ENCODE peak calls at places on chromosomes 13 and 19, in nine cellular contexts. R is colonic mucosa, B is cardiac muscle cell, G is lower lobe of right lung, Z is K562, N is body of pancreas, Y is left ventricle myocardium inferior, P is esophagus squamous epithelium, J is heart right ventricle. D is an unnamed sample.

GRCh38 chr13:75365724-75366173 is 116.2 kb downstream of the TBC1D4 start:
- DNase-seq in R (no peak), B (peak; percentile 36), G (no peak), Z (no peak), N (no peak), Y (no peak), P (no peak), J (no peak), D (no peak)

GRCh38 chr13:98246538-98247172 is 69.6 kb upstream of the RNF113B start:
- DNase-seq in R (no peak), B (no peak), G (no peak), Z (no peak), N (no peak), Y (no peak), P (no peak), J (no peak), D (no peak)

GRCh38 chr13:74270018-74270417 is 135.8 kb upstream of the KLF12 start:
- DNase-seq in R (no peak), B (no peak), G (no peak), Z (no peak), N (no peak), Y (no peak), P (no peak), J (no peak), D (no peak)

GRCh38 chr13:21668665-21669599 is 1.9 kb upstream of the FGF9 start:
- DNase-seq in R (peak; percentile 51), B (peak; percentile 38), G (no peak), Z (no peak), N (peak; percentile 15), Y (no peak), P (no peak), J (no peak), D (no peak)

GRCh38 chr13:50132937-50133276 is 117.7 kb downstream of the KCNRG start:
- DNase-seq in R (no peak), B (no peak), G (no peak), Z (no peak), N (no peak), Y (no peak), P (no peak), J (no peak), D (no peak)

GRCh38 chr13:50235604-50236003 is 220.4 kb downstream of the KCNRG start:
- DNase-seq in R (no peak), B (no peak), G (no peak), Z (no peak), N (no peak), Y (no peak), P (no peak), J (no peak), D (no peak)

GRCh38 chr19:49441210-49441959 is at the start of gene SLC17A7:
- DNase-seq in R (peak; percentile 41), B (no peak), G (no peak), Z (peak; percentile 87), N (peak; percentile 50), Y (peak; percentile 63), P (no peak), J (peak; percentile 50), D (peak; percentile 82)

GRCh38 chr19:50909240-50910070 is 1.7 kb downstream of the KLK4 start:
- DNase-seq in R (peak; percentile 90), B (peak; percentile 50), G (peak; percentile 59), Z (peak; percentile 98), N (peak; percentile 69), Y (no peak), P (no peak), J (no peak), D (peak; percentile 11)

GRCh38 chr13:71513414-71514063 is 353.5 kb downstream of the DACH1 start:
- DNase-seq in R (no peak), B (no peak), G (no peak), Z (no peak), N (no peak), Y (no peak), P (no peak), J (no peak), D (peak; percentile 78)

GRCh38 chr19:35346193-35347052 is 1.3 kb upstream of the FFAR1 start:
- DNase-seq in R (peak; percentile 42), B (no peak), G (peak; percentile 55), Z (peak; percentile 12), N (no peak), Y (no peak), P (no peak), J (no peak), D (no peak)

GRCh38 chr19:41478875-41479756 is 36.2 kb downstream of the ERICH4 start:
- DNase-seq in R (no peak), B (peak; percentile 64), G (no peak), Z (no peak), N (no peak), Y (no peak), P (no peak), J (no peak), D (no peak)

GRCh38 chr19:48672994-48673393 is at the start of gene NTN5:
- DNase-seq in R (no peak), B (no peak), G (no peak), Z (no peak), N (no peak), Y (no peak), P (no peak), J (no peak), D (no peak)

GRCh38 chr13:29511439-29511814 is 84.1 kb downstream of the SLC7A1 start:
- DNase-seq in R (no peak), B (no peak), G (no peak), Z (no peak), N (no peak), Y (no peak), P (no peak), J (no peak), D (no peak)

GRCh38 chr19:41554902-41555301 is 21.1 kb upstream of the CEACAM21 start:
- DNase-seq in R (no peak), B (no peak), G (no peak), Z (no peak), N (no peak), Y (no peak), P (no peak), J (no peak), D (no peak)

GRCh38 chr19:29622191-29623070 is 16.3 kb downstream of the POP4 start:
- DNase-seq in R (no peak), B (no peak), G (no peak), Z (no peak), N (no peak), Y (no peak), P (no peak), J (no peak), D (no peak)

GRCh38 chr19:8320564-8321066 is 560 bp downstream of the NDUFA7 start:
- DNase-seq in R (no peak), B (no peak), G (no peak), Z (peak; percentile 11), N (no peak), Y (no peak), P (no peak), J (no peak), D (no peak)

GRCh38 chr13:90732049-90732448 is 615.4 kb upstream of the MIR17HG start:
- DNase-seq in R (no peak), B (no peak), G (no peak), Z (no peak), N (no peak), Y (no peak), P (no peak), J (no peak), D (peak; percentile 58)

GRCh38 chr19:5891938-5892771 is 11.4 kb downstream of the NDUFA11 start:
- DNase-seq in R (peak; percentile 48), B (peak; percentile 66), G (peak; percentile 61), Z (peak; percentile 62), N (peak; percentile 62), Y (no peak), P (no peak), J (no peak), D (peak; percentile 70)

GRCh38 chr13:36067619-36068456 is 63.3 kb downstream of the DCLK1 start:
- DNase-seq in R (no peak), B (no peak), G (no peak), Z (no peak), N (no peak), Y (no peak), P (no peak), J (no peak), D (no peak)

GRCh38 chr19:45117167-45117594 is 24.2 kb downstream of the PPP1R37 start:
- DNase-seq in R (no peak), B (peak; percentile 22), G (peak; percentile 63), Z (peak; percentile 61), N (no peak), Y (no peak), P (no peak), J (no peak), D (peak; percentile 78)

DNA sequence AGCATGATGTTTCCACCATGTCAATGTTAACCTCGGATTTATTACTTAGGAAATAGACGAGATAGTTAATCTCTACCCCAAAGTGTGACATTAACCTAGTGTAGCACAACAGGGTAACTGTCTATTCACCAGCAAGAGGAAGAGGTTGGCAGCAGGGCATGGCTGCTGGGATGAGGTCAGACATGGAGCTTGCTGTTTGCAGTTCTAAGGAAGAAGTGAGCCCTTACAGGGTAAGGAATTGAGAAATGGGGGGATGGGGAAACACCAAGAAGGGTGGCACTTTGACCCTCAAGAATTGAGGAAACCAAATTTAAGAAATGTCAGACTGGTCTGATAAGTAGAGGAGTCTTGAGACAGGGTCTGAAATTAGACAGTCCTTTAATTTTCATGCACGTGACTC is 62.4 kb downstream of the MBD3L2B start:
- DNase-seq in R (no peak), B (no peak), G (peak; percentile 55), Z (no peak), N (no peak), Y (no peak), P (no peak), J (no peak), D (no peak)
- H3K9me3 ChIP-seq in R (no peaks in the 10 kb centered on the region), B (no peaks in the 10 kb centered on the region), G (no peaks in the 10 kb centered on the region), Z (no peaks in the 10 kb centered on the region), N (no peaks in the 10 kb centered on the region), Y (peaks cover 14% of the 10 kb centered on the region), P (no peaks in the 10 kb centered on the region), J (no peaks in the 10 kb centered on the region), D (no peaks in the 10 kb centered on the region)

GRCh38 chr19:52398091-52398461 is 427 bp downstream of the ZNF528 start:
- DNase-seq in R (peak; percentile 21), B (peak; percentile 29), G (no peak), Z (peak; percentile 9), N (peak; percentile 5), Y (no peak), P (no peak), J (peak; percentile 4), D (peak; percentile 44)
- TF ChIP-seq CTCF in R (no peak), B (peak; percentile 14), G (no peak), Z (no peak), N (no peak), Y (no peak), P (no peak), J (no peak), D (no peak)

GRCh38 chr19:2037676-2038255 is 13.3 kb downstream of the MKNK2 start:
- DNase-seq in R (no peak), B (no peak), G (no peak), Z (no peak), N (no peak), Y (peak; percentile 16), P (no peak), J (no peak), D (no peak)
- H3K27ac ChIP-seq in R (no peak overlapping the region), B (no peak overlapping the region), G (no peak overlapping the region), Z (no peak overlapping the region), N (peak overlapping the region; percentile 28), Y (no peak overlapping the region), P (no peak overlapping the region), J (no peak overlapping the region), D (no peak overlapping the region)

DNA sequence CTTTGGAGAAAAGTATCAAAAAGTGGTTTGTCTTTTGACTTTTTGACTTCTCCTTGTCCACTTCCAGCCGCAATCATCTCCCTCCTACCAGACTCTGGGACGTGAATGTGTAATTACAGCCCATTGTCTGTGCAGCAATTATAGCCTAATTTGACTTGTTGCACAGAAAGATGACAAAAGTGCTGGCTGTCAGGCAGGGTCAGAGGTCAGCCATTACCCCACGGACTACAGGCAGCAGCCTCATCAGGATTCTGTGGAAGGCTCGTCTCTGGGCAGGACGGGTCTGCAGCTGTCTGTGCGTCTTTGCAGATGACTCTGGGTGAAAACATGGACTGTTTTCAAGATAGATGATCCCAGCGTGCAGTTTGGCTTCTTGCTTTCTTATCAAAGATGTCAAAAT is 102.2 kb upstream of the EDNRB start:
- DNase-seq in R (no peak), B (peak; percentile 7), G (no peak), Z (no peak), N (no peak), Y (no peak), P (no peak), J (no peak), D (no peak)
- H3K9me3 ChIP-seq in R (no peaks in the 10 kb centered on the region), B (no peaks in the 10 kb centered on the region), G (no peaks in the 10 kb centered on the region), Z (no peaks in the 10 kb centered on the region), N (no peaks in the 10 kb centered on the region), Y (peaks cover 26% of the 10 kb centered on the region), P (no peaks in the 10 kb centered on the region), J (peaks cover 5% of the 10 kb centered on the region), D (no peaks in the 10 kb centered on the region)

D was measured in WERI-Rb-1.